ENCODE peak calls at places on chromosomes 1 and 21, in eight cellular contexts. One of them, this sample, is unnamed.

GRCh38 chr1:109529895-109530456 is 9.7 kb upstream of the GPR61 start:
- DNase-seq in SJSA1: no peak
- DNase-seq in M059J: peak
- DNase-seq in activated naive CD4-positive, alpha-beta T cell treated with anti-CD3 and anti-CD28 coated beads, Interleukin-2, amount 50 U/mL, for 16 hours: no peak
- DNase-seq in head of caudate nucleus: no peak
- DNase-seq in MV-4-11: no peak
- DNase-seq in NCI-H345: no peak
- DNase-seq in IMR-90: no peak
- DNase-seq in this sample: no peak

GRCh38 chr1:197423006-197423405 is 155.0 kb downstream of the CRB1 start:
- DNase-seq in head of caudate nucleus: no peak
- DNase-seq in activated naive CD4-positive, alpha-beta T cell treated with anti-CD3 and anti-CD28 coated beads, Interleukin-2, amount 50 U/mL, for 16 hours: no peak
- DNase-seq in NCI-H345: no peak
- DNase-seq in IMR-90: peak
- DNase-seq in SJSA1: no peak
- DNase-seq in MV-4-11: no peak
- DNase-seq in M059J: peak
- DNase-seq in this sample: no peak

GRCh38 chr21:22993144-22993543 is 1994.9 kb downstream of the NCAM2 start:
- DNase-seq in head of caudate nucleus: no peak
- DNase-seq in IMR-90: no peak
- DNase-seq in SJSA1: no peak
- DNase-seq in activated naive CD4-positive, alpha-beta T cell treated with anti-CD3 and anti-CD28 coated beads, Interleukin-2, amount 50 U/mL, for 16 hours: no peak
- DNase-seq in M059J: no peak
- DNase-seq in NCI-H345: no peak
- DNase-seq in MV-4-11: no peak
- DNase-seq in this sample: no peak

GRCh38 chr1:47995306-47996050 is 1.7 kb downstream of the TRABD2B start:
- DNase-seq in activated naive CD4-positive, alpha-beta T cell treated with anti-CD3 and anti-CD28 coated beads, Interleukin-2, amount 50 U/mL, for 16 hours: no peak
- DNase-seq in MV-4-11: no peak
- DNase-seq in IMR-90: no peak
- DNase-seq in NCI-H345: no peak
- DNase-seq in SJSA1: no peak
- DNase-seq in head of caudate nucleus: no peak
- DNase-seq in M059J: no peak
- DNase-seq in this sample: no peak

GRCh38 chr1:208047476-208047934 is 136.6 kb upstream of the CD34 start:
- DNase-seq in M059J: no peak
- DNase-seq in NCI-H345: no peak
- DNase-seq in MV-4-11: no peak
- DNase-seq in head of caudate nucleus: peak
- DNase-seq in IMR-90: peak
- DNase-seq in SJSA1: no peak
- DNase-seq in activated naive CD4-positive, alpha-beta T cell treated with anti-CD3 and anti-CD28 coated beads, Interleukin-2, amount 50 U/mL, for 16 hours: no peak
- DNase-seq in this sample: no peak

GRCh38 chr1:12594966-12595838 is 22.8 kb downstream of the DHRS3 start:
- DNase-seq in activated naive CD4-positive, alpha-beta T cell treated with anti-CD3 and anti-CD28 coated beads, Interleukin-2, amount 50 U/mL, for 16 hours: peak
- DNase-seq in head of caudate nucleus: peak
- DNase-seq in M059J: no peak
- DNase-seq in IMR-90: peak
- DNase-seq in MV-4-11: no peak
- DNase-seq in SJSA1: no peak
- DNase-seq in NCI-H345: peak
- DNase-seq in this sample: no peak

GRCh38 chr1:54861070-54861761 is 25.8 kb downstream of the DHCR24 start:
- DNase-seq in head of caudate nucleus: no peak
- DNase-seq in SJSA1: no peak
- DNase-seq in activated naive CD4-positive, alpha-beta T cell treated with anti-CD3 and anti-CD28 coated beads, Interleukin-2, amount 50 U/mL, for 16 hours: no peak
- DNase-seq in IMR-90: no peak
- DNase-seq in M059J: peak
- DNase-seq in NCI-H345: no peak
- DNase-seq in MV-4-11: peak
- DNase-seq in this sample: no peak

GRCh38 chr1:51506537-51506936 is 12.5 kb downstream of the EPS15 start:
- DNase-seq in SJSA1: no peak
- DNase-seq in head of caudate nucleus: no peak
- DNase-seq in M059J: peak
- DNase-seq in MV-4-11: no peak
- DNase-seq in activated naive CD4-positive, alpha-beta T cell treated with anti-CD3 and anti-CD28 coated beads, Interleukin-2, amount 50 U/mL, for 16 hours: no peak
- DNase-seq in IMR-90: peak
- DNase-seq in NCI-H345: no peak
- DNase-seq in this sample: no peak

GRCh38 chr1:213231795-213232231 is 180.8 kb downstream of the RPS6KC1 start:
- DNase-seq in head of caudate nucleus: no peak
- DNase-seq in MV-4-11: no peak
- DNase-seq in activated naive CD4-positive, alpha-beta T cell treated with anti-CD3 and anti-CD28 coated beads, Interleukin-2, amount 50 U/mL, for 16 hours: no peak
- DNase-seq in M059J: peak
- DNase-seq in SJSA1: no peak
- DNase-seq in IMR-90: peak
- DNase-seq in NCI-H345: peak
- DNase-seq in this sample: no peak

GRCh38 chr1:237320890-237321289 is 278.9 kb downstream of the RYR2 start:
- DNase-seq in head of caudate nucleus: no peak
- DNase-seq in SJSA1: no peak
- DNase-seq in activated naive CD4-positive, alpha-beta T cell treated with anti-CD3 and anti-CD28 coated beads, Interleukin-2, amount 50 U/mL, for 16 hours: no peak
- DNase-seq in NCI-H345: no peak
- DNase-seq in IMR-90: no peak
- DNase-seq in MV-4-11: no peak
- DNase-seq in M059J: no peak
- DNase-seq in this sample: no peak

GRCh38 chr21:43956019-43956666 is 56.0 kb upstream of the TRAPPC10 start:
- DNase-seq in activated naive CD4-positive, alpha-beta T cell treated with anti-CD3 and anti-CD28 coated beads, Interleukin-2, amount 50 U/mL, for 16 hours: no peak
- DNase-seq in head of caudate nucleus: no peak
- DNase-seq in IMR-90: no peak
- DNase-seq in NCI-H345: no peak
- DNase-seq in SJSA1: no peak
- DNase-seq in M059J: no peak
- DNase-seq in MV-4-11: no peak
- DNase-seq in this sample: no peak

GRCh38 chr1:87093286-87093685 is 178.9 kb downstream of the HS2ST1 start:
- DNase-seq in M059J: peak
- DNase-seq in IMR-90: peak
- DNase-seq in head of caudate nucleus: no peak
- DNase-seq in SJSA1: no peak
- DNase-seq in MV-4-11: no peak
- DNase-seq in activated naive CD4-positive, alpha-beta T cell treated with anti-CD3 and anti-CD28 coated beads, Interleukin-2, amount 50 U/mL, for 16 hours: no peak
- DNase-seq in NCI-H345: no peak
- DNase-seq in this sample: no peak

GRCh38 chr1:87513971-87514660 is 185.4 kb downstream of the LMO4 start:
- DNase-seq in MV-4-11: no peak
- DNase-seq in activated naive CD4-positive, alpha-beta T cell treated with anti-CD3 and anti-CD28 coated beads, Interleukin-2, amount 50 U/mL, for 16 hours: no peak
- DNase-seq in NCI-H345: no peak
- DNase-seq in head of caudate nucleus: no peak
- DNase-seq in M059J: peak
- DNase-seq in IMR-90: peak
- DNase-seq in SJSA1: no peak
- DNase-seq in this sample: no peak

This sample was measured in neural crest cell.